ENCODE peak calls at places on chromosomes 7 and 10, in seven cellular contexts. I, B, E, F, C, O and D are unnamed samples.

GRCh38 chr10:92180326-92180881 is 110.5 kb downstream of the CPEB3 start:
- DNase-seq in I (no peak), B (no peak), E (no peak), F (no peak), C (no peak), O (no peak), D (no peak)

GRCh38 chr10:112919721-112920120 is 30.3 kb upstream of the TCF7L2 start:
- DNase-seq in I (peak; percentile 60), B (no peak), E (no peak), F (peak; percentile 48), C (no peak), O (peak; percentile 73), D (no peak)

GRCh38 chr7:151242181-151243044 is 6.1 kb downstream of the SMARCD3 start:
- DNase-seq in I (no peak), B (no peak), E (no peak), F (no peak), C (no peak), O (no peak), D (no peak)

GRCh38 chr7:33186187-33186586 is 56.8 kb downstream of the BBS9 start:
- DNase-seq in I (peak; percentile 45), B (no peak), E (no peak), F (peak; percentile 20), C (no peak), O (peak; percentile 70), D (no peak)

GRCh38 chr7:27182861-27183681 is 2.0 kb downstream of the HOXA11 start:
- DNase-seq in I (no peak), B (peak; percentile 47), E (peak; percentile 66), F (no peak), C (no peak), O (no peak), D (peak; percentile 64)

GRCh38 chr10:1364151-1364910 is 308.1 kb downstream of the WDR37 start:
- DNase-seq in I (no peak), B (no peak), E (no peak), F (no peak), C (no peak), O (no peak), D (peak; percentile 51)

GRCh38 chr7:139718859-139719258 is 58.9 kb downstream of the HIPK2 start:
- DNase-seq in I (no peak), B (no peak), E (peak; percentile 60), F (no peak), C (no peak), O (no peak), D (no peak)

GRCh38 chr7:111113263-111114017 is 22.5 kb downstream of the LRRN3 start:
- DNase-seq in I (peak; percentile 52), B (no peak), E (no peak), F (peak; percentile 66), C (no peak), O (no peak), D (no peak)

GRCh38 chr7:12578930-12579640 is 8.6 kb downstream of the SCIN start:
- DNase-seq in I (no peak), B (no peak), E (no peak), F (no peak), C (no peak), O (no peak), D (no peak)

GRCh38 chr7:91628742-91629141 is 251.8 kb downstream of the MTERF1 start:
- DNase-seq in I (no peak), B (no peak), E (no peak), F (no peak), C (no peak), O (no peak), D (no peak)

GRCh38 chr7:64893401-64893800 is 9.7 kb upstream of the ZNF273 start:
- DNase-seq in I (no peak), B (no peak), E (no peak), F (no peak), C (no peak), O (no peak), D (no peak)

GRCh38 chr7:101687081-101687480 is 58.0 kb upstream of the MYL10 start:
- DNase-seq in I (no peak), B (no peak), E (no peak), F (no peak), C (no peak), O (no peak), D (no peak)

GRCh38 chr7:29457565-29457971 is 106.1 kb upstream of the PRR15 start:
- DNase-seq in I (peak; percentile 80), B (peak; percentile 44), E (no peak), F (peak; percentile 45), C (no peak), O (peak; percentile 14), D (no peak)

GRCh38 chr7:101970047-101970585 is 152.7 kb downstream of the CUX1 start:
- DNase-seq in I (no peak), B (no peak), E (no peak), F (no peak), C (no peak), O (no peak), D (no peak)

GRCh38 chr10:77774940-77775391 is 137.4 kb upstream of the KCNMA1 start:
- DNase-seq in I (no peak), B (no peak), E (no peak), F (no peak), C (no peak), O (peak; percentile 12), D (peak; percentile 32)

GRCh38 chr7:134022512-134022911 is 104.6 kb upstream of the LRGUK start:
- DNase-seq in I (no peak), B (no peak), E (no peak), F (no peak), C (no peak), O (no peak), D (no peak)

GRCh38 chr10:114081911-114082583 is 38.4 kb downstream of the ADRB1 start:
- DNase-seq in I (no peak), B (no peak), E (no peak), F (no peak), C (no peak), O (no peak), D (no peak)

GRCh38 chr10:110273474-110273873 is 31.2 kb downstream of the SMNDC1 start:
- DNase-seq in I (peak; percentile 88), B (no peak), E (peak; percentile 90), F (peak; percentile 90), C (no peak), O (peak; percentile 43), D (no peak)

GRCh38 chr10:53223846-53224245 is 451.3 kb upstream of the MBL2 start:
- DNase-seq in I (no peak), B (peak; percentile 24), E (no peak), F (peak; percentile 2), C (no peak), O (no peak), D (no peak)

GRCh38 chr10:131174651-131175540 is 136.6 kb downstream of the TCERG1L start:
- DNase-seq in I (no peak), B (no peak), E (peak; percentile 33), F (no peak), C (peak; percentile 6), O (no peak), D (peak; percentile 56)

GRCh38 chr10:110002801-110003523 is 4.8 kb upstream of the ADD3 start:
- DNase-seq in I (no peak), B (no peak), E (no peak), F (no peak), C (no peak), O (no peak), D (no peak)

GRCh38 chr7:452230-452751 is 67.4 kb downstream of the PDGFA start:
- DNase-seq in I (peak; percentile 65), B (peak; percentile 63), E (no peak), F (peak; percentile 42), C (no peak), O (peak; percentile 62), D (no peak)

GRCh38 chr10:43198682-43199005 is 60.4 kb downstream of the CSGALNACT2 start:
- DNase-seq in I (no peak), B (no peak), E (peak; percentile 48), F (no peak), C (no peak), O (no peak), D (no peak)

GRCh38 chr10:49055231-49055850 is 60.0 kb downstream of the VSTM4 start:
- DNase-seq in I (peak; percentile 73), B (no peak), E (no peak), F (no peak), C (no peak), O (no peak), D (no peak)

GRCh38 chr10:74889662-74889998 is 63.2 kb downstream of the KAT6B start:
- DNase-seq in I (no peak), B (no peak), E (no peak), F (no peak), C (no peak), O (no peak), D (no peak)
- TF ChIP-seq CTCF in I (no peak), B (no peak), E (no peak), F (no peak), C (no peak), O (no peak), D (no peak)

DNA sequence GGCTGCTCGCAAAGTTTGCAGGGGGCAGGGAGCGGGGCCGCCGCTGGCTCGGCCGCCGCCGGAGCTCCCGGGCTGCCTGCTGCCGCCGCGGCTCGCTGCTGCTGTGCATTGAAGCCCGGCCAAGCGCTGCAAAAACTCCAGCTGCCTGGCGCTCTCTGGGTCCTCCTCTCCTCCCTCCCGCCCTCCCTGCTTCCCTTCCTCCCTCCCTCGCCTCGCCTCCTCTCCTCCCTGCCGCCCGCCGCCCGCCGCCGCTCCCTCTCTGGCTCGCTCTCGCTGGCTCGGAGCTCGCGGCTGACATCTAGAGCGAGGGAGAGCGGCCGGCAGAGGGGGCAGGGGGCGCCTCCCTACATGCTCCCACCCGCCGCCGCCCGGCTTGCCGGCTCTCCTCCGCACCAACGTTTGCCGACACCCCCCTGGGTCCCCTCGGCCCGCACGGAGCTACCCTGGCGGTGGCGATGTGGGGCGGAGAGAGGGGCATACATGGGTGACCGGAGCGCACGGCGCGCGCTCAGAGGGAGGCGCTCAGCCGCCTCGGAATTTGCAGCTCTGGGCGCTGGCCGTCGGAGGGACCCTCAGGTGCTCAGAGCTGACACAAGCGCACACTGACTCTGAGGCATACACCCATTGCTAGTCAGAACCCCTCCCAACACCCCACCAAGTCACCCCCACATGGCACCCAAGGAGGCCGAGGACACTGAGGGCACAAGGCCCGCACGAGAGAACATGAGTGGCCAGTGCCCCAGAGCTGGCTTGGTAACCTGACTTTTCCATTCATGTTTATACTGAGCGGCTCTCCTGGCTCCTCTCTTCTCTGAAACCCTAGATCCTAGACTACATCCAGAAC is 1.2 kb upstream of the PLXNA4 start:
- DNase-seq in I (peak; percentile 73), B (peak; percentile 87), E (peak; percentile 75), F (peak; percentile 75), C (peak; percentile 54), O (peak; percentile 24), D (peak; percentile 80)
- TF ChIP-seq CTCF in I (no peak), B (peak; percentile 29), E (no peak), F (peak; percentile 13), C (peak; percentile 38), O (peak; percentile 17), D (peak; percentile 65)

DNA sequence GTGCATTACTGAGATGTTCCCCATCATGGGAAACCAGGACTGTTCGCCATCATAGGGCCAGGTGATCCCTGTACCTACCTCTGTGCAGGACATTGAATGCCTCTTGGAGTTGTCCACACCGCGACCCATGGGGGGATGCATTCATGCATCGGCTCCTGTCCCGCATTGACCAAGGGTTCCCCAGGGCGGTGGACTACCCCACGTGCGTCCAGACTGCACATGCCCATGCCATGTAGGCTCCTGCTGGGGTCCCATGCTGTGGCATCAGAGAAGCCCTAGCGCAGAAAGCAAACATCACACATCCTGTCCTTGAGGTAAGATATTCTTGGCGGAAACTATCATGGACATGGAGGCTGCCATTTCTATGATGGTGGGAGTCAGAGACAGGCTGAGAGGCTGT is 121.6 kb upstream of the UNC5B start:
- DNase-seq in I (no peak), B (no peak), E (peak; percentile 52), F (no peak), C (no peak), O (no peak), D (peak; percentile 61)
- TF ChIP-seq CTCF in I (no peak), B (no peak), E (no peak), F (no peak), C (no peak), O (no peak), D (no peak)

GRCh38 chr10:124417846-124418725 is 637 bp downstream of the OAT start:
- DNase-seq in I (peak; percentile 65), B (peak; percentile 75), E (peak; percentile 78), F (peak; percentile 62), C (peak; percentile 56), O (peak; percentile 40), D (peak; percentile 75)
- TF ChIP-seq CTCF in I (no peak), B (no peak), E (no peak), F (no peak), C (peak; percentile 8), O (peak; percentile 29), D (peak; percentile 12)